ENCODE peak calls at places on chromosomes 1 and 21, in six cellular contexts. One of them, this sample, is unnamed.

GRCh38 chr1:228141871-228142615 is 2.0 kb downstream of the GUK1 start:
- DNase-seq in activated naive CD8-positive, alpha-beta T cell treated with anti-CD3 and anti-CD28 coated beads, Interleukin-2, amount 50 U/mL, for 24 hours: no peak
- DNase-seq in kidney epithelial cell: no peak
- DNase-seq in cardiac muscle cell: no peak
- DNase-seq in ureter: peak
- DNase-seq in stimulated activated CD4-positive, alpha-beta T cell treated with anti-CD3 and anti-CD28 coated beads, Interleukin-1b, Interleukin-23, amount 100 ng/mL, for 1 hour: no peak
- DNase-seq in this sample: no peak

GRCh38 chr1:102851616-102852015 is 256.7 kb downstream of the COL11A1 start:
- DNase-seq in kidney epithelial cell: no peak
- DNase-seq in stimulated activated CD4-positive, alpha-beta T cell treated with anti-CD3 and anti-CD28 coated beads, Interleukin-1b, Interleukin-23, amount 100 ng/mL, for 1 hour: no peak
- DNase-seq in cardiac muscle cell: no peak
- DNase-seq in activated naive CD8-positive, alpha-beta T cell treated with anti-CD3 and anti-CD28 coated beads, Interleukin-2, amount 50 U/mL, for 24 hours: no peak
- DNase-seq in ureter: no peak
- DNase-seq in this sample: no peak

GRCh38 chr1:10433790-10434189 is 3.6 kb downstream of the CENPS start:
- DNase-seq in kidney epithelial cell: no peak
- DNase-seq in stimulated activated CD4-positive, alpha-beta T cell treated with anti-CD3 and anti-CD28 coated beads, Interleukin-1b, Interleukin-23, amount 100 ng/mL, for 1 hour: no peak
- DNase-seq in activated naive CD8-positive, alpha-beta T cell treated with anti-CD3 and anti-CD28 coated beads, Interleukin-2, amount 50 U/mL, for 24 hours: no peak
- DNase-seq in cardiac muscle cell: no peak
- DNase-seq in ureter: no peak
- DNase-seq in this sample: no peak

GRCh38 chr21:39060485-39061099 is 122.7 kb downstream of the PSMG1 start:
- DNase-seq in activated naive CD8-positive, alpha-beta T cell treated with anti-CD3 and anti-CD28 coated beads, Interleukin-2, amount 50 U/mL, for 24 hours: no peak
- DNase-seq in kidney epithelial cell: no peak
- DNase-seq in cardiac muscle cell: no peak
- DNase-seq in ureter: no peak
- DNase-seq in stimulated activated CD4-positive, alpha-beta T cell treated with anti-CD3 and anti-CD28 coated beads, Interleukin-1b, Interleukin-23, amount 100 ng/mL, for 1 hour: no peak
- DNase-seq in this sample: no peak

GRCh38 chr1:173669491-173669941 is at the start of gene ANKRD45:
- DNase-seq in cardiac muscle cell: peak
- DNase-seq in ureter: no peak
- DNase-seq in kidney epithelial cell: no peak
- DNase-seq in stimulated activated CD4-positive, alpha-beta T cell treated with anti-CD3 and anti-CD28 coated beads, Interleukin-1b, Interleukin-23, amount 100 ng/mL, for 1 hour: no peak
- DNase-seq in activated naive CD8-positive, alpha-beta T cell treated with anti-CD3 and anti-CD28 coated beads, Interleukin-2, amount 50 U/mL, for 24 hours: peak
- DNase-seq in this sample: no peak

GRCh38 chr1:198465201-198466144 is 75.0 kb downstream of the ATP6V1G3 start:
- DNase-seq in kidney epithelial cell: no peak
- DNase-seq in activated naive CD8-positive, alpha-beta T cell treated with anti-CD3 and anti-CD28 coated beads, Interleukin-2, amount 50 U/mL, for 24 hours: no peak
- DNase-seq in ureter: no peak
- DNase-seq in stimulated activated CD4-positive, alpha-beta T cell treated with anti-CD3 and anti-CD28 coated beads, Interleukin-1b, Interleukin-23, amount 100 ng/mL, for 1 hour: no peak
- DNase-seq in cardiac muscle cell: peak
- DNase-seq in this sample: peak

GRCh38 chr21:25964009-25964408 is 206.6 kb downstream of the APP start:
- DNase-seq in cardiac muscle cell: no peak
- DNase-seq in stimulated activated CD4-positive, alpha-beta T cell treated with anti-CD3 and anti-CD28 coated beads, Interleukin-1b, Interleukin-23, amount 100 ng/mL, for 1 hour: no peak
- DNase-seq in ureter: no peak
- DNase-seq in kidney epithelial cell: no peak
- DNase-seq in activated naive CD8-positive, alpha-beta T cell treated with anti-CD3 and anti-CD28 coated beads, Interleukin-2, amount 50 U/mL, for 24 hours: no peak
- DNase-seq in this sample: no peak

GRCh38 chr21:29350246-29350779 is 51.6 kb downstream of the BACH1 start:
- DNase-seq in cardiac muscle cell: no peak
- DNase-seq in stimulated activated CD4-positive, alpha-beta T cell treated with anti-CD3 and anti-CD28 coated beads, Interleukin-1b, Interleukin-23, amount 100 ng/mL, for 1 hour: no peak
- DNase-seq in kidney epithelial cell: no peak
- DNase-seq in ureter: no peak
- DNase-seq in activated naive CD8-positive, alpha-beta T cell treated with anti-CD3 and anti-CD28 coated beads, Interleukin-2, amount 50 U/mL, for 24 hours: no peak
- DNase-seq in this sample: no peak

GRCh38 chr1:88917321-88918025 is 26.1 kb upstream of the GTF2B start:
- DNase-seq in kidney epithelial cell: no peak
- DNase-seq in ureter: no peak
- DNase-seq in activated naive CD8-positive, alpha-beta T cell treated with anti-CD3 and anti-CD28 coated beads, Interleukin-2, amount 50 U/mL, for 24 hours: no peak
- DNase-seq in cardiac muscle cell: no peak
- DNase-seq in stimulated activated CD4-positive, alpha-beta T cell treated with anti-CD3 and anti-CD28 coated beads, Interleukin-1b, Interleukin-23, amount 100 ng/mL, for 1 hour: no peak
- DNase-seq in this sample: no peak

GRCh38 chr1:88462481-88463261 is 221.4 kb upstream of the PKN2 start:
- DNase-seq in kidney epithelial cell: peak
- DNase-seq in activated naive CD8-positive, alpha-beta T cell treated with anti-CD3 and anti-CD28 coated beads, Interleukin-2, amount 50 U/mL, for 24 hours: no peak
- DNase-seq in cardiac muscle cell: peak
- DNase-seq in ureter: no peak
- DNase-seq in stimulated activated CD4-positive, alpha-beta T cell treated with anti-CD3 and anti-CD28 coated beads, Interleukin-1b, Interleukin-23, amount 100 ng/mL, for 1 hour: no peak
- DNase-seq in this sample: peak

GRCh38 chr1:16413191-16413590 is 24.0 kb downstream of the SPATA21 start:
- DNase-seq in ureter: no peak
- DNase-seq in cardiac muscle cell: no peak
- DNase-seq in kidney epithelial cell: no peak
- DNase-seq in activated naive CD8-positive, alpha-beta T cell treated with anti-CD3 and anti-CD28 coated beads, Interleukin-2, amount 50 U/mL, for 24 hours: no peak
- DNase-seq in stimulated activated CD4-positive, alpha-beta T cell treated with anti-CD3 and anti-CD28 coated beads, Interleukin-1b, Interleukin-23, amount 100 ng/mL, for 1 hour: no peak
- DNase-seq in this sample: no peak

GRCh38 chr1:169595764-169596711 is 9.8 kb upstream of the F5 start:
- DNase-seq in activated naive CD8-positive, alpha-beta T cell treated with anti-CD3 and anti-CD28 coated beads, Interleukin-2, amount 50 U/mL, for 24 hours: peak
- DNase-seq in stimulated activated CD4-positive, alpha-beta T cell treated with anti-CD3 and anti-CD28 coated beads, Interleukin-1b, Interleukin-23, amount 100 ng/mL, for 1 hour: no peak
- DNase-seq in cardiac muscle cell: peak
- DNase-seq in kidney epithelial cell: peak
- DNase-seq in ureter: no peak
- DNase-seq in this sample: peak

GRCh38 chr1:241531195-241532172 is 694 bp upstream of the KMO start:
- DNase-seq in kidney epithelial cell: peak
- DNase-seq in stimulated activated CD4-positive, alpha-beta T cell treated with anti-CD3 and anti-CD28 coated beads, Interleukin-1b, Interleukin-23, amount 100 ng/mL, for 1 hour: no peak
- DNase-seq in ureter: no peak
- DNase-seq in activated naive CD8-positive, alpha-beta T cell treated with anti-CD3 and anti-CD28 coated beads, Interleukin-2, amount 50 U/mL, for 24 hours: no peak
- DNase-seq in cardiac muscle cell: peak
- DNase-seq in this sample: peak

GRCh38 chr1:180241716-180242544 is 11.9 kb downstream of the LHX4 start:
- DNase-seq in activated naive CD8-positive, alpha-beta T cell treated with anti-CD3 and anti-CD28 coated beads, Interleukin-2, amount 50 U/mL, for 24 hours: no peak
- DNase-seq in kidney epithelial cell: no peak
- DNase-seq in cardiac muscle cell: peak
- DNase-seq in ureter: no peak
- DNase-seq in stimulated activated CD4-positive, alpha-beta T cell treated with anti-CD3 and anti-CD28 coated beads, Interleukin-1b, Interleukin-23, amount 100 ng/mL, for 1 hour: no peak
- DNase-seq in this sample: peak

GRCh38 chr1:17377325-17377953 is 5.4 kb downstream of the PADI6 start:
- DNase-seq in activated naive CD8-positive, alpha-beta T cell treated with anti-CD3 and anti-CD28 coated beads, Interleukin-2, amount 50 U/mL, for 24 hours: no peak
- DNase-seq in kidney epithelial cell: no peak
- DNase-seq in stimulated activated CD4-positive, alpha-beta T cell treated with anti-CD3 and anti-CD28 coated beads, Interleukin-1b, Interleukin-23, amount 100 ng/mL, for 1 hour: no peak
- DNase-seq in cardiac muscle cell: no peak
- DNase-seq in ureter: peak
- DNase-seq in this sample: peak

GRCh38 chr1:192580351-192580962 is 4.9 kb downstream of the RGS1 start:
- DNase-seq in kidney epithelial cell: peak
- DNase-seq in ureter: no peak
- DNase-seq in activated naive CD8-positive, alpha-beta T cell treated with anti-CD3 and anti-CD28 coated beads, Interleukin-2, amount 50 U/mL, for 24 hours: no peak
- DNase-seq in cardiac muscle cell: peak
- DNase-seq in stimulated activated CD4-positive, alpha-beta T cell treated with anti-CD3 and anti-CD28 coated beads, Interleukin-1b, Interleukin-23, amount 100 ng/mL, for 1 hour: no peak
- DNase-seq in this sample: peak

GRCh38 chr1:194062962-194063361 is 876.5 kb upstream of the B3GALT2 start:
- DNase-seq in activated naive CD8-positive, alpha-beta T cell treated with anti-CD3 and anti-CD28 coated beads, Interleukin-2, amount 50 U/mL, for 24 hours: no peak
- DNase-seq in stimulated activated CD4-positive, alpha-beta T cell treated with anti-CD3 and anti-CD28 coated beads, Interleukin-1b, Interleukin-23, amount 100 ng/mL, for 1 hour: no peak
- DNase-seq in ureter: no peak
- DNase-seq in cardiac muscle cell: no peak
- DNase-seq in kidney epithelial cell: no peak
- DNase-seq in this sample: no peak

GRCh38 chr1:201982923-201983805 is 716 bp downstream of the RNPEP start:
- DNase-seq in ureter: peak
- DNase-seq in activated naive CD8-positive, alpha-beta T cell treated with anti-CD3 and anti-CD28 coated beads, Interleukin-2, amount 50 U/mL, for 24 hours: peak
- DNase-seq in cardiac muscle cell: peak
- DNase-seq in kidney epithelial cell: no peak
- DNase-seq in stimulated activated CD4-positive, alpha-beta T cell treated with anti-CD3 and anti-CD28 coated beads, Interleukin-1b, Interleukin-23, amount 100 ng/mL, for 1 hour: no peak
- DNase-seq in this sample: peak

GRCh38 chr1:24735619-24736375 is 9.4 kb upstream of the CLIC4 start:
- DNase-seq in ureter: peak
- DNase-seq in activated naive CD8-positive, alpha-beta T cell treated with anti-CD3 and anti-CD28 coated beads, Interleukin-2, amount 50 U/mL, for 24 hours: no peak
- DNase-seq in stimulated activated CD4-positive, alpha-beta T cell treated with anti-CD3 and anti-CD28 coated beads, Interleukin-1b, Interleukin-23, amount 100 ng/mL, for 1 hour: no peak
- DNase-seq in kidney epithelial cell: no peak
- DNase-seq in cardiac muscle cell: no peak
- DNase-seq in this sample: no peak

GRCh38 chr1:236143104-236143948 is 987 bp downstream of the GPR137B start:
- DNase-seq in activated naive CD8-positive, alpha-beta T cell treated with anti-CD3 and anti-CD28 coated beads, Interleukin-2, amount 50 U/mL, for 24 hours: peak
- DNase-seq in stimulated activated CD4-positive, alpha-beta T cell treated with anti-CD3 and anti-CD28 coated beads, Interleukin-1b, Interleukin-23, amount 100 ng/mL, for 1 hour: no peak
- DNase-seq in kidney epithelial cell: no peak
- DNase-seq in cardiac muscle cell: no peak
- DNase-seq in ureter: no peak
- DNase-seq in this sample: no peak

GRCh38 chr1:197763769-197764168 is 11.5 kb downstream of the DENND1B start:
- DNase-seq in stimulated activated CD4-positive, alpha-beta T cell treated with anti-CD3 and anti-CD28 coated beads, Interleukin-1b, Interleukin-23, amount 100 ng/mL, for 1 hour: no peak
- DNase-seq in cardiac muscle cell: no peak
- DNase-seq in kidney epithelial cell: no peak
- DNase-seq in ureter: no peak
- DNase-seq in activated naive CD8-positive, alpha-beta T cell treated with anti-CD3 and anti-CD28 coated beads, Interleukin-2, amount 50 U/mL, for 24 hours: no peak
- DNase-seq in this sample: no peak

GRCh38 chr1:41607810-41608209 is 123.3 kb upstream of the EDN2 start:
- DNase-seq in stimulated activated CD4-positive, alpha-beta T cell treated with anti-CD3 and anti-CD28 coated beads, Interleukin-1b, Interleukin-23, amount 100 ng/mL, for 1 hour: no peak
- DNase-seq in cardiac muscle cell: no peak
- DNase-seq in activated naive CD8-positive, alpha-beta T cell treated with anti-CD3 and anti-CD28 coated beads, Interleukin-2, amount 50 U/mL, for 24 hours: no peak
- DNase-seq in ureter: no peak
- DNase-seq in kidney epithelial cell: no peak
- DNase-seq in this sample: no peak